ENCODE peak calls at places on chromosomes 6 and 20, in seven cellular contexts. N, Y, M, P, G, X and R are unnamed samples. For H3K4me1, the result is how much of the 10 kb centered on the place peaks cover.

GRCh38 chr6:12733876-12734275 is 17.3 kb downstream of the PHACTR1 start:
- DNase-seq in M (no peak), Y (no peak), P (no peak), X (no peak), G (no peak), N (no peak), R (no peak)

GRCh38 chr6:2197177-2197671 is 48.2 kb downstream of the GMDS start:
- DNase-seq in G (peak), Y (peak), P (no peak), M (peak), X (no peak), N (peak), R (no peak)

GRCh38 chr6:47780510-47781356 is 1.1 kb upstream of the OPN5 start:
- DNase-seq in G (peak), Y (no peak), P (no peak), X (peak), N (peak), M (no peak), R (peak)

GRCh38 chr6:111985202-111985731 is 68.6 kb upstream of the CCN6 start:
- DNase-seq in M (no peak), G (no peak), X (no peak), Y (no peak), N (peak), P (peak), R (no peak)

GRCh38 chr6:110876170-110876773 is 1.7 kb downstream of the AMD1 start:
- DNase-seq in P (peak), M (peak), G (peak), Y (peak), N (peak), X (peak), R (peak)

GRCh38 chr6:163955131-163955530 is 540.6 kb downstream of the QKI start:
- DNase-seq in M (no peak), N (no peak), G (no peak), X (no peak), Y (no peak), P (no peak), R (no peak)

GRCh38 chr6:7377961-7378360 is 11.6 kb downstream of the CAGE1 start:
- DNase-seq in Y (no peak), P (no peak), G (no peak), N (no peak), M (no peak), X (no peak), R (no peak)

GRCh38 chr6:25279748-25280616 is 808 bp downstream of the CARMIL1 start:
- DNase-seq in G (peak), X (peak), N (no peak), Y (no peak), M (no peak), P (no peak), R (peak)

GRCh38 chr6:56385981-56386593 is 138.7 kb upstream of the COL21A1 start:
- DNase-seq in G (no peak), Y (no peak), X (no peak), M (no peak), P (no peak), N (no peak), R (no peak)

GRCh38 chr20:32359633-32360332 is 1.7 kb downstream of the ASXL1 start:
- DNase-seq in X (no peak), G (no peak), Y (no peak), M (no peak), P (no peak), N (peak), R (no peak)

GRCh38 chr6:157632821-157633220 is 190.2 kb upstream of the SNX9 start:
- DNase-seq in G (no peak), Y (no peak), M (no peak), X (no peak), P (no peak), N (peak), R (no peak)

GRCh38 chr6:108277831-108278230 is 17.0 kb upstream of the SNX3 start:
- DNase-seq in N (no peak), M (no peak), Y (no peak), G (no peak), P (no peak), X (no peak), R (no peak)

DNA sequence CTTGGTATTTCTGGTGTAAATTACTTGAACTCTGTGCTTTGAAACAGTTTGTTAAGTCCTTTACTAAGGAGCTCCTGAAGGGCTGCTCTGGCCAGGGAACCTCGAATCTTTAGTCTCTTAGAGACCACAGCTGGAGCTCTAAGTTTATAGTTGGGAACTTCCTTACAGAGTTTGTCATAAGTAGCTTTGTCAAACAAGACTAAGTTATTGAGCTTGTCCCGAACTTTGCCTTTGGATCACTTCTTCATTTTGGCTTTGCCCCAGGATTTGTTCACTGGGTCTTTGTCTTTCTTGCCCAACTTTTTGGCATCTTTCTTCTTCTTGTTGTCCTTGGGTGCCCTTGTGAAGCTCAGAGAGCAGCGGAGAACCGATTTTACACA is 64.8 kb downstream of the FAM50B start:
- DNase-seq in Y (no peak), N (no peak), M (no peak), G (no peak), X (no peak), P (peak), R (no peak)
- H3K27ac ChIP-seq in Y (peak), N (no peak), M (peak), G (peak), X (peak), P (peak), R (no peak)

GRCh38 chr20:58308290-58308679 is 1.2 kb upstream of the RAB22A start:
- DNase-seq in N (no peak), M (no peak), P (no peak), X (no peak), G (no peak), Y (no peak), R (peak)

GRCh38 chr20:58307270-58307669 is 2.2 kb upstream of the RAB22A start:
- DNase-seq in N (no peak), M (no peak), X (no peak), Y (no peak), G (no peak), P (no peak), R (peak)

GRCh38 chr20:58309607-58310290 is at the start of gene RAB22A:
- DNase-seq in Y (peak), G (peak), X (peak), N (peak), P (peak), M (peak), R (peak)

GRCh38 chr20:58310291-58310782 is 822 bp downstream of the RAB22A start:
- DNase-seq in P (no peak), M (no peak), N (no peak), Y (no peak), X (no peak), G (no peak), R (peak)

GRCh38 chr20:58308680-58309527 is 611 bp upstream of the RAB22A start:
- DNase-seq in Y (peak), N (peak), M (peak), P (peak), G (peak), X (no peak), R (peak)
- H3K4me3 ChIP-seq in Y (peak), N (peak), M (peak), P (peak), G (peak), X (peak), R (peak)

GRCh38 chr6:127176175-127176574 is 57.7 kb downstream of the RSPO3 start:
- DNase-seq in M (no peak), G (no peak), N (peak), Y (no peak), P (no peak), X (no peak), R (no peak)

GRCh38 chr6:127177929-127178231 is 59.4 kb downstream of the RSPO3 start:
- DNase-seq in X (no peak), M (no peak), P (no peak), N (no peak), Y (no peak), G (no peak), R (no peak)

GRCh38 chr6:127180421-127180820 is 62.0 kb downstream of the RSPO3 start:
- DNase-seq in X (no peak), G (no peak), Y (no peak), P (no peak), M (no peak), N (no peak), R (no peak)

GRCh38 chr6:127177030-127177928 is 58.8 kb downstream of the RSPO3 start:
- DNase-seq in N (peak), Y (no peak), G (no peak), M (no peak), X (no peak), P (no peak), R (no peak)

GRCh38 chr6:127178746-127179145 is 60.3 kb downstream of the RSPO3 start:
- DNase-seq in Y (no peak), P (no peak), M (no peak), G (no peak), X (no peak), N (no peak), R (no peak)
- H3K4me1 ChIP-seq in Y (under half), P (under half), M (under half), G (under half), X (under half), N (under half), R (under half)

DNA sequence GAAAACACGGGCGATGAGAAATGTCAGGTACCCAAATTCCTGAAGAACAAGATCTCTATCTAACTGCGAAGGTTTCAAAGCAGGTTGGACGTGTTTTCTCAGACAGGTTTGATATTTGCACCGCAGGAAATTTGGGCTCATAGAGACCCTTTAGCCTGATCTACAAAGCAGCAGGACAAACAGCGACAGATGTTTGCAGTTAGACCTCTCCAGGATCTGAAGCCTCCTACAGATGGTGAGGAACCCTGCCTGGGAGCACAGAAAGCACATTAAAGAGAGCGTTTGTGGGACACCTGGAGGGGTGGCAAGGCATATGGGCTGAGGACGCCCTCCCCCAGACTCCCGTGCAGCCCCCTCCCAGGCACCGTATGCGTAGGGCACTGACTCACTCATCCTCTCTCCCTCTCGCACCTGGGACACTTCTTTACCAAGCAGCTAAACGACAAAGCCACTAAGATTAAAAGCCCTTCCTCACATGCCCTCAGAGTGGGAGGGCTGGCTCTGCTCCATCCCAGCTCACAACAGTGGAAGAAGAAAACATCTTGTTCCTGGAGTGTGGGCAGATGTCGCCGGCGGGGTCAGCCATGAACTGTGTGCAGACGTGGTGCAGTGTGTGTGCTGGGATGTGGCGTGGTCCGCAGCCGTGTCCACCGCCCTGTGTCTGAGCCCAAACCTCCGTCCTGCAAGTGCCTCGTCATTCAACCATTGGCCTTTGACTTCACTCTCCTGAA is 249.7 kb upstream of the AFDN start:
- DNase-seq in M (no peak), N (no peak), Y (no peak), P (no peak), G (no peak), X (no peak), R (no peak)
- H3K27ac ChIP-seq in M (no peak), N (no peak), Y (no peak), P (no peak), G (no peak), X (no peak), R (no peak)